ENCODE peak calls at places on chromosomes 1 and 21, in seven cellular contexts. H is Right ventricle myocardium superior; R is NCI-H1417; D is T-cell; I is H54; V is stimulated activated CD8-positive, alpha-beta memory T cell treated with anti-CD3 and anti-CD28 coated beads, Interleukin-15, amount 100 ng/mL, for 4 hours; E is activated CD4-positive, alpha-beta T cell treated with anti-CD3 and anti-CD28 coated beads for 4 hours. P is an unnamed sample.

GRCh38 chr1:77636864-77637263 is 45.6 kb downstream of the ZZZ3 start:
- DNase-seq in H (no peak), V (no peak), I (no peak), R (no peak), D (no peak), E (no peak), P (no peak)

GRCh38 chr1:159889821-159890252 is 10.1 kb downstream of the CFAP45 start:
- DNase-seq in E (no peak), D (no peak), R (peak; percentile 40), I (peak; percentile 89), V (no peak), H (no peak), P (no peak)

GRCh38 chr1:19456915-19457554 is 28.3 kb downstream of the CAPZB start:
- DNase-seq in E (no peak), I (no peak), H (no peak), R (no peak), V (no peak), D (no peak), P (no peak)

GRCh38 chr1:160625725-160626498 is 20.9 kb downstream of the SLAMF1 start:
- DNase-seq in H (no peak), D (no peak), R (no peak), I (no peak), V (peak; percentile 40), E (peak; percentile 72), P (no peak)

GRCh38 chr1:63592536-63593302 is 492 bp upstream of the PGM1 start:
- DNase-seq in E (no peak), V (no peak), H (no peak), I (peak; percentile 63), D (no peak), R (no peak), P (no peak)

GRCh38 chr1:159781992-159782391 is 1.2 kb downstream of the DUSP23 start:
- DNase-seq in I (no peak), H (no peak), R (no peak), E (no peak), V (no peak), D (no peak), P (no peak)

GRCh38 chr1:246772686-246773085 is 48.5 kb downstream of the SCCPDH start:
- DNase-seq in D (no peak), R (no peak), H (no peak), E (no peak), I (no peak), V (no peak), P (no peak)

GRCh38 chr1:6259491-6260362 is 1.2 kb downstream of the GPR153 start:
- DNase-seq in D (peak; percentile 70), H (peak; percentile 92), E (peak; percentile 79), I (peak; percentile 81), V (peak; percentile 69), R (peak; percentile 58), P (peak; percentile 20)

GRCh38 chr1:1122078-1122811 is 6.4 kb upstream of the C1orf159 start:
- DNase-seq in E (peak; percentile 87), V (peak; percentile 64), H (peak; percentile 90), D (peak; percentile 78), I (peak; percentile 87), R (peak; percentile 79), P (peak; percentile 4)

GRCh38 chr1:160093624-160094290 is 4.7 kb downstream of the IGSF8 start:
- DNase-seq in I (no peak), R (no peak), H (no peak), E (no peak), D (no peak), V (no peak), P (no peak)

GRCh38 chr1:24908591-24909259 is 21.4 kb downstream of the RUNX3 start:
- DNase-seq in R (no peak), I (no peak), V (no peak), H (no peak), E (no peak), D (no peak), P (no peak)

GRCh38 chr1:198444792-198445191 is 95.7 kb downstream of the ATP6V1G3 start:
- DNase-seq in V (no peak), D (no peak), R (no peak), E (no peak), I (no peak), H (no peak), P (no peak)

GRCh38 chr1:236156512-236157208 is 14.3 kb downstream of the GPR137B start:
- DNase-seq in H (peak; percentile 69), D (no peak), V (no peak), E (peak; percentile 31), I (no peak), R (peak; percentile 22), P (no peak)

GRCh38 chr1:176717052-176717754 is 254.2 kb downstream of the PAPPA2 start:
- DNase-seq in V (no peak), E (no peak), H (no peak), I (no peak), D (no peak), R (no peak), P (no peak)

GRCh38 chr1:186409091-186409490 is 33.5 kb downstream of the ODR4 start:
- DNase-seq in V (no peak), E (no peak), I (no peak), H (no peak), R (no peak), D (no peak), P (no peak)

GRCh38 chr1:204390731-204391466 is 20.7 kb downstream of the PPP1R15B start:
- DNase-seq in V (no peak), H (no peak), R (no peak), E (no peak), D (no peak), I (no peak), P (no peak)

GRCh38 chr21:46425061-46425460 is 33.6 kb upstream of the DIP2A start:
- DNase-seq in D (no peak), E (no peak), H (peak; percentile 33), I (no peak), V (no peak), R (no peak), P (no peak)

GRCh38 chr1:22186316-22186715 is 43.4 kb upstream of the WNT4 start:
- DNase-seq in I (no peak), E (no peak), H (no peak), R (no peak), D (no peak), V (no peak), P (no peak)

P was measured in NCI-H748 treated with DMSO at 0.1 percent for 48 hours.